ENCODE peak calls at places on chromosomes 12 and 14, in four cellular contexts. R is K562, I is HepG2, Y is GM12878. Q is an unnamed sample.

GRCh38 chr12:25084816-25085215 is 110.1 kb downstream of the DNAI7 start:
- DNase-seq in Y (no peak), R (no peak), I (no peak), Q (no peak)

GRCh38 chr12:54526800-54527630 is 22.4 kb upstream of the PDE1B start:
- DNase-seq in I (peak), Y (no peak), R (peak), Q (peak)

GRCh38 chr12:104187446-104188155 is 28.0 kb upstream of the TXNRD1 start:
- DNase-seq in Y (no peak), I (no peak), R (no peak), Q (no peak)

GRCh38 chr14:28577187-28577586 is 189.4 kb upstream of the FOXG1 start:
- DNase-seq in Y (no peak), I (no peak), R (no peak), Q (no peak)

GRCh38 chr14:102503576-102504224 is 5.9 kb downstream of the ANKRD9 start:
- DNase-seq in R (peak), Y (no peak), I (no peak), Q (no peak)

GRCh38 chr12:68804654-68805591 is 3.1 kb upstream of the MDM2 start:
- DNase-seq in R (no peak), I (peak), Y (no peak), Q (no peak)

GRCh38 chr12:75665216-75665615 is 153.8 kb upstream of the KRR1 start:
- DNase-seq in I (peak), R (no peak), Y (no peak), Q (no peak)

GRCh38 chr12:31019561-31020308 is 53.9 kb upstream of the DDX11 start:
- DNase-seq in Y (no peak), I (no peak), R (no peak), Q (no peak)

GRCh38 chr12:122834921-122835692 is at the start of gene HIP1R:
- DNase-seq in Y (no peak), R (peak), I (no peak), Q (no peak)

GRCh38 chr12:132133952-132134652 is 10.0 kb downstream of the DDX51 start:
- DNase-seq in I (no peak), R (peak), Y (no peak), Q (no peak)

GRCh38 chr12:30877110-30877875 is 49.3 kb upstream of the TSPAN11 start:
- DNase-seq in Y (no peak), I (no peak), R (no peak), Q (no peak)

GRCh38 chr14:36513451-36514277 is 6.4 kb downstream of the NKX2-1 start:
- DNase-seq in I (no peak), Y (no peak), R (no peak), Q (peak)

GRCh38 chr14:93234798-93235197 is 27.7 kb downstream of the UBR7 start:
- DNase-seq in R (no peak), Y (no peak), I (no peak), Q (no peak)

GRCh38 chr14:26596722-26597030 is 1.2 kb downstream of the NOVA1 start:
- DNase-seq in Y (no peak), I (no peak), R (no peak), Q (no peak)

GRCh38 chr12:88922816-88923215 is 342.5 kb upstream of the KITLG start:
- DNase-seq in I (no peak), Y (no peak), R (no peak), Q (no peak)

GRCh38 chr12:94240171-94240570 is 91.8 kb downstream of the PLXNC1 start:
- DNase-seq in I (no peak), R (no peak), Y (peak), Q (no peak)

GRCh38 chr14:21302013-21302857 is 22.4 kb downstream of the RPGRIP1 start:
- DNase-seq in I (peak), R (no peak), Y (no peak), Q (no peak)

GRCh38 chr12:132479938-132480619 is 9.9 kb upstream of the FBRSL1 start:
- DNase-seq in Y (no peak), R (no peak), I (no peak), Q (no peak)

GRCh38 chr14:37170237-37170636 is 2.2 kb downstream of the SLC25A21 start:
- DNase-seq in R (no peak), I (no peak), Y (no peak), Q (no peak)

GRCh38 chr12:123329799-123330198 is 34.8 kb downstream of the SBNO1 start:
- DNase-seq in R (no peak), Y (no peak), I (no peak), Q (no peak)

GRCh38 chr12:116314477-116314876 is 37.0 kb upstream of the MED13L start:
- DNase-seq in Y (no peak), R (no peak), I (no peak), Q (no peak)

GRCh38 chr12:19972325-19973288 is 395.7 kb upstream of the PDE3A start:
- DNase-seq in I (no peak), Y (peak), R (no peak), Q (no peak)

GRCh38 chr12:52900166-52900895 is 4.5 kb downstream of the KRT8 start:
- DNase-seq in Y (no peak), I (no peak), R (no peak), Q (no peak)

GRCh38 chr12:26135010-26135420 is 10.2 kb upstream of the BHLHE41 start:
- DNase-seq in I (no peak), Y (no peak), R (no peak), Q (no peak)

GRCh38 chr12:110885152-110885840 is 35.1 kb downstream of the MYL2 start:
- DNase-seq in I (no peak), R (no peak), Y (no peak), Q (no peak)

GRCh38 chr12:111775205-111776193 is 8.8 kb downstream of the ALDH2 start:
- DNase-seq in R (peak), I (peak), Y (peak), Q (no peak)

GRCh38 chr12:104182144-104182543 is 33.4 kb upstream of the TXNRD1 start:
- DNase-seq in R (no peak), Y (no peak), I (no peak), Q (no peak)

GRCh38 chr12:65536876-65537661 is 258.6 kb downstream of the MSRB3 start:
- DNase-seq in Y (no peak), I (no peak), R (no peak), Q (no peak)

GRCh38 chr14:75885829-75886228 is 96.0 kb downstream of the TGFB3 start:
- DNase-seq in Y (no peak), I (no peak), R (no peak), Q (no peak)

GRCh38 chr12:3225154-3225795 is 148.1 kb downstream of the TSPAN9 start:
- DNase-seq in Y (no peak), I (no peak), R (no peak), Q (no peak)

GRCh38 chr12:64611430-64612286 is 1.4 kb downstream of the RASSF3 start:
- DNase-seq in Y (no peak), R (peak), I (no peak), Q (no peak)

GRCh38 chr12:113358381-113359132 is at the start of gene PLBD2:
- DNase-seq in Y (peak), I (peak), R (peak), Q (peak)

GRCh38 chr12:123787466-123787865 is 25.4 kb downstream of the DNAH10 start:
- DNase-seq in Y (no peak), R (no peak), I (no peak), Q (no peak)

GRCh38 chr14:39339003-39339402 is 93.2 kb downstream of the FBXO33 start:
- DNase-seq in Y (no peak), I (peak), R (peak), Q (peak)

GRCh38 chr14:61219256-61219655 is 61.9 kb downstream of the TMEM30B start:
- DNase-seq in R (no peak), Y (no peak), I (no peak), Q (no peak)

GRCh38 chr12:130437555-130438242 is 100.0 kb downstream of the PIWIL1 start:
- DNase-seq in Y (no peak), I (no peak), R (no peak), Q (no peak)
- TF ChIP-seq HDAC6 in Y (no peak), I (no peak), R (no peak), Q (no peak)

DNA sequence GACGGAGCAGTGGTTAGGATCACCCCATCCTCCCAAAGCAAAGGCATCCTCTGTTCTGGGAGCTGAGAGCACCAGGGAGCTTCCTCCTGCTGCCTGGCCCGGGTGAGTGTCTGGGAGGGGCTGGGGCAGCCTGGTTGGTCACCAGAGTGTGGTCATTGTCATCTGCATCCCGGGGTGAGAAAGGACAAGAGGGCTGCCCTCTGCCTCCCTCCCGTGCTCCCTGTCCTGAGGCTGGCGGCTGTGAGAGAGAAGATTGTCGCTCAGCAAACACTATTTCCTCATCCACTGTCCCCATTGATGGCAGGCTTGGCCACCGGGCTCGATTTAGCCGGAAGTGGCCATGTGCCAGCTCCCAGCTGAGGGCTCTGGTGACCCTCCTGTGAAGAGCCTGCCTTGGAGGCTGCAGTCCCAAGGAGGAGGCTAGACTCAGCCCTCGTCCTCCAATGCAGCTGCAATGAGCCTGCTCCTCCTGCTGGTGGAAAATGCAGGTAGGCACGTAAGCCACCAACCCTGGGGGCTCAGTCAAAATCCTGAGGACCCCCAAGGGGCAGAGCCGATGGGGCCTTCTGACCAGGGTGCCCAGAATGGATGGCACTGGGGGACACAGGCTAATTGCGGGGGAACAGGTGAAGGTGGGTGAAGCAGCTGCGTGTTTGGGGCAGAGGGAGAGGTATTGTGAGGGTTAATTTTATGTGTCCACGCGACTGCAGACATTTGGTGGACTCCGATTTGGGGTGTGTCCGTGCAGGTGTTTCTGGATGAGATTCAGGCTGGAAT is 155.7 kb downstream of the KIF26A start:
- DNase-seq in Y (no peak), R (no peak), I (no peak), Q (no peak)
- TF ChIP-seq HDAC6 in Y (no peak), R (no peak), I (no peak), Q (no peak)

DNA sequence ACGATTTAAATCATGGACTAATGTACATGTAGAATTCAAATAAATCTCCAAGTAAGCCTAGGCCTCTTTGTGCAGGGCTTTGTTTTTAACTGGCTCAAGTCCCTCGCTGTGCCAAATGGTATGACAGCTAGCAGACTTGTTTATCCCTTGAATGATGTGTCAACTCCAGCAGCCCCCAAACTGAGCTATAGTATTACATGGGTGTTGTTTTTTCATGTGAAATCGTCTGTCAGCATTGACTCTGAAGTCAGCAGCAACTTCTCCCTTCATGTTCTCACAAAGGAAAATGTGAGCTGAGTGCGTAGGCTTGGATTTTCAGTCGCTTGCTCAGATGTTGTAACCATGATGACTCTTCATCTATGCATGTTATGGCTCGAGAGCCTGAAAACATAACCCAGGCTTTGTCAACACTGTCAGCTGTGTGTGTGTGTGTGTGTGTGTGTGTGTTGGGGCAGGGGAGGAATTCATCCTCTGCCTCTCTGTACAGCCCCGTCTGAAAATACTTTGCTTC is 73.3 kb downstream of the PTHLH start:
- DNase-seq in Y (no peak), R (no peak), I (peak), Q (no peak)
- TF ChIP-seq HDAC6 in Y (no peak), R (no peak), I (no peak), Q (no peak)

GRCh38 chr14:98160901-98161300 is 1111.1 kb downstream of the BCL11B start:
- DNase-seq in I (no peak), R (no peak), Y (no peak), Q (no peak)
- TF ChIP-seq HDAC6 in I (no peak), R (no peak), Y (no peak), Q (no peak)

GRCh38 chr14:100781952-100782351 is 44.0 kb upstream of the MEG3 start:
- DNase-seq in Y (no peak), R (no peak), I (no peak), Q (no peak)
- TF ChIP-seq HDAC6 in Y (no peak), R (no peak), I (no peak), Q (no peak)

DNA sequence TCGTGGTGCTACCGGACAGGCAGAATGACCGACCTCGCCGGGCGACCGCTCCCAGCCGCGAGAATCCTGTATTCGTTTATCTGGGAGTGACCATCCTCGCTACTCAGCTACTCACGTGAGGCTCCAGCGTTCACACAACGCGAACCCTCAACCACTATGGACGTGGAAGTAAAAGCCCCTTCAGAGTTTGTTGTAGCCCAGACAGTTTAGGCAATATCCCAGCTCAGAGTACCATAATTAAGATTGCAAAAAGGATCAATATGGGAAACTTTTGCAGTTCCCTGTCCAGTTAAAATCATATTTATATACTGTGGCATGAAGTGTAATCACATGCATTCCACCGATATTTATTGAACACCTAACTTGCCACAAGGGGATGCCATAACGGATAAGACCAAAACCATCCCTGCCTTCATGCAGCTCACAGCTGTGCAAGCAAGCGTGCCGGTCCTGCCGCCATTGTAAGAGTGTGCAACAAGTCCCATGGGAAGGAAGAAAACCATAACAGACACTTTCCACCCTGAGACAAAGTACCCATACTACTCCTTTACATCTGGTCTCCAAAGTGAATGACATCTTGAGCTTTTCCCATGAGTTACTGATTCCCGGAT is 938 bp upstream of the MAX start:
- DNase-seq in I (peak), R (peak), Y (no peak), Q (no peak)
- TF ChIP-seq HDAC6 in I (no peak), R (no peak), Y (no peak), Q (no peak)

DNA sequence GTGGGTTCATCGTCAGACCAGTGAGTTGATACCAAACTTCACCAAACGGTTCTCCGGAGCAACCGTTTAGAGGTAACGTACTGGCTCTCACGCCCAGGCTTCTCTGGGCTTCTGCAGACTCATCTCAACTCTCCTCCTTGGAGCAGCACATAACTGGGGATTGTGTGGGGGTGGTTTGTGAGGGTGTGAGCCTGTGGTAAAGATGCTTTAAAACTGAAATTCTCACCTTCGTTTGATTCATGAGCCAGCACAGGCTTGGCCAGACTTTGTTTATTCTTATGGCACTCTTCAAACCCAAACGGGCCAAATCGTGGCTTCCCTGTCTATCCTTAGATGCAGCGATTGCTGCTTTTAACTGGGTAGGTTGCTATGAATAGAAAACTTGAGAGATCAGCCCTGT is 121.3 kb downstream of the SAMD4A start:
- DNase-seq in R (no peak), I (no peak), Y (no peak), Q (no peak)
- TF ChIP-seq HDAC6 in R (no peak), I (no peak), Y (no peak), Q (no peak)

GRCh38 chr12:71461787-71462328 is 22.3 kb downstream of the LGR5 start:
- DNase-seq in R (no peak), Y (no peak), I (no peak), Q (no peak)
- TF ChIP-seq HDAC6 in R (no peak), Y (no peak), I (no peak), Q (no peak)